ENCODE peak calls at places on chromosomes 6 and 20, in four cellular contexts. W is MG63, T is B cell, C is NCI-H524. I is an unnamed sample.
A peak's percentile ranks its signal among the peaks of the same experiment; 100 is the strongest.

GRCh38 chr20:54629632-54630031 is 154.2 kb downstream of the DOK5 start:
- DNase-seq in W (no peak), C (no peak), T (no peak), I (no peak)

GRCh38 chr20:37316775-37317170 is 27.3 kb downstream of the MANBAL start:
- DNase-seq in T (no peak), C (no peak), W (no peak), I (no peak)

GRCh38 chr20:46089338-46090094 is at the start of gene NCOA5:
- DNase-seq in C (peak; percentile 91), W (peak; percentile 99), T (peak; percentile 96), I (peak; percentile 81)

GRCh38 chr20:17226410-17227198 is at the start of gene PCSK2:
- DNase-seq in T (no peak), W (peak; percentile 63), C (peak; percentile 97), I (peak; percentile 85)

GRCh38 chr6:53311586-53311935 is 37.2 kb downstream of the ELOVL5 start:
- DNase-seq in C (no peak), T (no peak), W (peak; percentile 39), I (no peak)

GRCh38 chr6:69398311-69398710 is 398.5 kb downstream of the LMBRD1 start:
- DNase-seq in C (no peak), W (no peak), T (no peak), I (no peak)

GRCh38 chr6:73180718-73181619 is 44.3 kb downstream of the KHDC1L start:
- DNase-seq in C (peak; percentile 89), W (peak; percentile 43), T (peak; percentile 65), I (peak; percentile 84)

GRCh38 chr6:105890521-105891244 is 195.5 kb upstream of the PRDM1 start:
- DNase-seq in T (no peak), C (no peak), W (no peak), I (no peak)

GRCh38 chr6:51489133-51489532 is 598.3 kb downstream of the PKHD1 start:
- DNase-seq in T (no peak), W (no peak), C (no peak), I (no peak)

GRCh38 chr20:46433051-46433450 is 26.6 kb upstream of the ELMO2 start:
- DNase-seq in W (no peak), C (peak; percentile 82), T (no peak), I (no peak)

GRCh38 chr6:11830105-11830504 is 51.5 kb upstream of the ADTRP start:
- DNase-seq in T (no peak), W (no peak), C (peak; percentile 8), I (no peak)

GRCh38 chr6:42403415-42403814 is 48.3 kb downstream of the TRERF1 start:
- DNase-seq in T (no peak), C (no peak), W (no peak), I (no peak)

GRCh38 chr6:48826318-48826595 is 636.8 kb downstream of the MMUT start:
- DNase-seq in W (no peak), T (no peak), C (no peak), I (no peak)

GRCh38 chr6:24849713-24850112 is 51.0 kb upstream of the ARMH2 start:
- DNase-seq in W (no peak), C (no peak), T (no peak), I (no peak)

GRCh38 chr6:117906905-117907599 is at the start of gene SLC35F1:
- DNase-seq in W (peak; percentile 25), T (peak; percentile 26), C (peak; percentile 63), I (no peak)

GRCh38 chr20:21521596-21522478 is 8.0 kb upstream of the NKX2-2 start:
- DNase-seq in W (no peak), C (no peak), T (no peak), I (no peak)

GRCh38 chr20:53914861-53915458 is 155.4 kb downstream of the BCAS1 start:
- DNase-seq in C (peak; percentile 54), W (no peak), T (no peak), I (no peak)

I was measured in NCI-H1694.